ENCODE peak calls at places on chromosomes 11 and 22, in seven cellular contexts. B is posterior vena cava; O is retina; U is stimulated activated CD4-positive, alpha-beta T cell treated with anti-CD3 and anti-CD28 coated beads, Interleukin-1b, Interleukin-23, amount 100 ng/mL, for 1 hour; G is hypothalamus; J is body of pancreas; E is heart left ventricle. I is an unnamed sample.

GRCh38 chr22:36211237-36211881 is 9.8 kb upstream of the APOL4 start:
- DNase-seq in O (no peak), B (no peak), U (no peak), G (no peak), J (no peak), E (no peak), I (no peak)

GRCh38 chr11:125443767-125444311 is 52.2 kb downstream of the FEZ1 start:
- DNase-seq in B (no peak), E (no peak), G (no peak), O (peak), J (no peak), U (no peak), I (no peak)

GRCh38 chr11:5809905-5810792 is 1.4 kb downstream of the OR52N2 start:
- DNase-seq in G (no peak), E (no peak), J (no peak), O (no peak), U (no peak), B (no peak), I (no peak)

GRCh38 chr11:62604460-62605130 is 2.9 kb upstream of the MTA2 start:
- DNase-seq in U (no peak), J (no peak), G (no peak), B (no peak), O (no peak), E (no peak), I (no peak)

GRCh38 chr11:62930157-62930556 is 9.0 kb upstream of the CHRM1 start:
- DNase-seq in G (no peak), B (no peak), O (no peak), E (no peak), U (no peak), J (no peak), I (no peak)

GRCh38 chr11:77039491-77040400 is 5.5 kb downstream of the B3GNT6 start:
- DNase-seq in J (peak), B (no peak), O (peak), E (no peak), G (no peak), U (no peak), I (no peak)

GRCh38 chr11:19715373-19715772 is 2.7 kb downstream of the NAV2 start:
- DNase-seq in U (no peak), G (no peak), O (no peak), J (no peak), E (no peak), B (no peak), I (no peak)

GRCh38 chr11:9669954-9670353 is 6.1 kb downstream of the SWAP70 start:
- DNase-seq in E (no peak), B (no peak), U (no peak), G (no peak), J (no peak), O (no peak), I (no peak)

GRCh38 chr11:73189723-73190556 is 28.1 kb upstream of the P2RY2 start:
- DNase-seq in J (no peak), B (no peak), U (no peak), E (no peak), G (no peak), O (no peak), I (no peak)

GRCh38 chr11:68012843-68013610 is 2.9 kb downstream of the ALDH3B1 start:
- DNase-seq in O (no peak), E (no peak), G (no peak), U (no peak), J (no peak), B (no peak), I (no peak)

GRCh38 chr22:38873469-38874411 is 1.7 kb upstream of the CBX6 start:
- DNase-seq in E (no peak), B (peak), U (peak), J (no peak), O (no peak), G (no peak), I (no peak)

GRCh38 chr22:29011200-29011867 is 50.3 kb downstream of the C22orf31 start:
- DNase-seq in J (no peak), O (no peak), E (no peak), U (no peak), G (no peak), B (no peak), I (peak)

GRCh38 chr22:23223566-23224317 is 43.4 kb downstream of the BCR start:
- DNase-seq in J (no peak), E (no peak), G (no peak), O (no peak), B (peak), U (no peak), I (no peak)

GRCh38 chr11:19441752-19442553 is 201.2 kb upstream of the E2F8 start:
- DNase-seq in B (peak), G (no peak), O (no peak), J (peak), U (no peak), E (no peak), I (no peak)

GRCh38 chr11:134036484-134037092 is 32.3 kb upstream of the JAM3 start:
- DNase-seq in J (peak), U (no peak), G (no peak), O (no peak), B (peak), E (peak), I (no peak)

GRCh38 chr11:95345243-95345642 is 114.2 kb upstream of the SESN3 start:
- DNase-seq in U (no peak), G (no peak), B (no peak), J (no peak), O (no peak), E (no peak), I (no peak)

GRCh38 chr22:49333206-49333605 is 494.5 kb downstream of the BRD1 start:
- DNase-seq in U (no peak), G (no peak), O (no peak), J (no peak), B (no peak), E (no peak), I (no peak)

GRCh38 chr22:45441158-45441557 is 27.7 kb downstream of the RIBC2 start:
- DNase-seq in J (peak), G (no peak), B (no peak), O (peak), E (no peak), U (no peak), I (no peak)

I was measured in left colon.